ENCODE peak calls at places on chromosomes 4 and X, in eight cellular contexts. A, L, R, H, N, P, C and T are unnamed samples.

GRCh38 chr4:19678763-19679162 is 572.9 kb upstream of the SLIT2 start:
- DNase-seq in H (no peak), R (no peak), L (no peak), A (peak), C (no peak), N (peak), P (no peak), T (no peak)

GRCh38 chr4:102503301-102503746 is 2.2 kb downstream of the NFKB1 start:
- DNase-seq in N (no peak), H (no peak), L (peak), P (peak), R (no peak), C (no peak), A (no peak), T (no peak)

GRCh38 chr4:160580581-160580980 is 1477.7 kb downstream of the RAPGEF2 start:
- DNase-seq in R (no peak), N (no peak), C (no peak), H (no peak), P (no peak), A (no peak), L (no peak), T (no peak)

GRCh38 chr4:157075811-157076577 is at the start of gene GLRB:
- DNase-seq in C (no peak), N (no peak), H (no peak), R (peak), L (peak), A (no peak), P (peak), T (no peak)

GRCh38 chr4:94995684-94996394 is 238.1 kb downstream of the BMPR1B start:
- DNase-seq in L (peak), P (no peak), C (no peak), N (peak), H (no peak), A (peak), R (no peak), T (no peak)

GRCh38 chr4:83905952-83906351 is 370.0 kb downstream of the GPAT3 start:
- DNase-seq in P (no peak), N (no peak), R (no peak), H (no peak), A (no peak), C (no peak), L (no peak), T (no peak)

GRCh38 chrX:47245156-47245555 is 12.3 kb downstream of the USP11 start:
- DNase-seq in C (no peak), L (no peak), H (no peak), R (no peak), A (no peak), P (no peak), N (no peak), T (no peak)

GRCh38 chr4:25795566-25796454 is 67.0 kb downstream of the SEL1L3 start:
- DNase-seq in H (no peak), L (peak), P (no peak), C (peak), R (no peak), A (peak), N (peak), T (no peak)

GRCh38 chr4:111466821-111467605 is 678.2 kb upstream of the FAM241A start:
- DNase-seq in R (no peak), C (no peak), H (no peak), P (no peak), L (no peak), A (no peak), N (peak), T (no peak)

GRCh38 chr4:186669159-186669720 is 54.4 kb downstream of the FAT1 start:
- DNase-seq in R (no peak), H (no peak), A (peak), L (peak), P (no peak), N (peak), C (no peak), T (no peak)

GRCh38 chr4:153616005-153616555 is 68.0 kb upstream of the TLR2 start:
- DNase-seq in R (no peak), L (no peak), A (no peak), H (no peak), N (no peak), P (no peak), C (no peak), T (no peak)

GRCh38 chr4:4899202-4899925 is 39.9 kb downstream of the MSX1 start:
- DNase-seq in P (no peak), A (no peak), L (no peak), C (no peak), H (no peak), N (no peak), R (no peak), T (no peak)

GRCh38 chr4:39062499-39062898 is 467 bp downstream of the KLHL5 start:
- DNase-seq in R (no peak), N (peak), P (no peak), H (no peak), A (no peak), C (no peak), L (no peak), T (no peak)

GRCh38 chrX:103276581-103277002 is at the start of gene TCEAL5:
- DNase-seq in H (no peak), P (peak), L (no peak), R (no peak), C (no peak), A (no peak), N (no peak), T (no peak)

GRCh38 chrX:45323387-45323786 is 122.7 kb upstream of the DIPK2B start:
- DNase-seq in C (no peak), N (no peak), R (no peak), L (peak), P (no peak), H (no peak), A (peak), T (no peak)

GRCh38 chrX:13939741-13940597 is 89.7 kb downstream of the GEMIN8 start:
- DNase-seq in R (no peak), A (no peak), L (no peak), C (no peak), H (no peak), P (no peak), N (no peak), T (no peak)

GRCh38 chrX:81121513-81122363 is 80.0 kb downstream of the HMGN5 start:
- DNase-seq in H (peak), N (peak), A (peak), P (peak), R (peak), C (no peak), L (peak), T (peak)

GRCh38 chr4:142095886-142096605 is 459.7 kb downstream of the IL15 start:
- DNase-seq in C (no peak), N (peak), H (no peak), L (peak), R (no peak), P (no peak), A (peak), T (peak)

GRCh38 chrX:138711399-138712347 is at the start of gene FGF13:
- DNase-seq in N (peak), A (peak), H (no peak), R (no peak), L (peak), P (peak), C (no peak), T (no peak)

GRCh38 chr4:54566608-54567007 is 91.1 kb upstream of the KIT start:
- DNase-seq in A (no peak), H (no peak), N (no peak), L (no peak), P (no peak), R (no peak), C (no peak), T (no peak)

GRCh38 chr4:2459589-2460349 is 9.1 kb upstream of the RNF4 start:
- DNase-seq in R (no peak), H (no peak), A (no peak), P (no peak), N (no peak), L (no peak), C (no peak), T (no peak)

GRCh38 chr4:113300384-113301011 is 251.0 kb downstream of the ANK2 start:
- DNase-seq in R (no peak), C (no peak), H (no peak), N (peak), P (no peak), A (peak), L (peak), T (no peak)

GRCh38 chrX:39507617-39508299 is 590.0 kb downstream of the BCOR start:
- DNase-seq in N (no peak), H (no peak), P (no peak), A (no peak), C (no peak), L (no peak), R (no peak), T (no peak)

GRCh38 chr4:115325836-115326235 is 212.4 kb upstream of the NDST4 start:
- DNase-seq in R (no peak), L (no peak), P (no peak), H (no peak), N (no peak), A (no peak), C (no peak), T (no peak)

GRCh38 chr4:144809056-144809640 is 163.2 kb downstream of the HHIP start:
- DNase-seq in N (no peak), L (no peak), R (no peak), H (no peak), P (no peak), C (no peak), A (no peak), T (no peak)

GRCh38 chr4:1604706-1605205 is 79.4 kb downstream of the FAM53A start:
- DNase-seq in P (no peak), C (no peak), L (peak), R (no peak), A (no peak), N (no peak), H (no peak), T (no peak)

GRCh38 chr4:39497909-39498723 is 29.1 kb downstream of the UGDH start:
- DNase-seq in A (no peak), P (no peak), L (no peak), H (no peak), C (no peak), R (no peak), N (no peak), T (no peak)

GRCh38 chrX:42739771-42740170 is 38.2 kb downstream of the PPP1R2C start:
- DNase-seq in C (no peak), A (no peak), N (no peak), H (no peak), P (no peak), L (no peak), R (no peak), T (no peak)

GRCh38 chr4:89598602-89599001 is 238.4 kb downstream of the SNCA start:
- DNase-seq in N (peak), A (peak), R (no peak), C (no peak), L (peak), P (no peak), H (no peak), T (no peak)

GRCh38 chrX:28609003-28609402 is 21.8 kb downstream of the IL1RAPL1 start:
- DNase-seq in C (no peak), N (no peak), R (no peak), P (no peak), A (no peak), H (no peak), L (no peak), T (no peak)

GRCh38 chr4:1156069-1156468 is 16.3 kb downstream of the SPON2 start:
- DNase-seq in N (no peak), C (no peak), A (no peak), P (no peak), R (no peak), H (no peak), L (no peak), T (no peak)

GRCh38 chr4:164888096-164888495 is 11.1 kb downstream of the APELA start:
- DNase-seq in H (no peak), L (no peak), P (no peak), R (no peak), C (no peak), N (no peak), A (no peak), T (no peak)

GRCh38 chrX:30865020-30865419 is 24.0 kb downstream of the TAB3 start:
- DNase-seq in C (no peak), R (no peak), A (peak), L (peak), P (no peak), H (no peak), N (no peak), T (no peak)

GRCh38 chrX:30864383-30864785 is 24.7 kb downstream of the TAB3 start:
- DNase-seq in L (no peak), C (no peak), P (no peak), H (no peak), A (no peak), R (no peak), N (peak), T (no peak)

GRCh38 chrX:30863969-30864368 is 25.1 kb downstream of the TAB3 start:
- DNase-seq in A (no peak), C (no peak), P (no peak), H (no peak), N (no peak), R (no peak), L (no peak), T (no peak)

GRCh38 chrX:30870572-30870971 is 18.5 kb downstream of the TAB3 start:
- DNase-seq in L (no peak), A (no peak), C (no peak), R (no peak), N (no peak), P (no peak), H (no peak), T (no peak)

DNA sequence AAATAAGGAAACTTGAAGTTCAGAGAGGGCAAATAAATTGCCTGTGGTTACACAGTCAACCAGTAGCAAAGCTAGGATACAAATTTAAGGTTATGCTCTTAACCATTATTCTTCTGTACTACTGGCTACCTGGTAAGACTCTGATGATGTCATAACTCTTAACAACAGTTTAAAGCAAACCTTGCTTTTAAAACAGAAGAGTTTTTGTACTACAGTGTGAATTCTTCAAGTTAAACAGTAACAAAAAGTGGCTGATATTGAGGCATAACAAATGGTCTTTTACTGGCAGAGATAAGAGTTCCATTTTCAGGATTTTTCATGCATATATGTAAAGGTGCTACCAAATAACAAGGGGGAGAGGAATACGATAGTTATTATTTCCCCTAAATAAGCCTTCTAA is 23.4 kb downstream of the TAB3 start:
- DNase-seq in L (no peak), C (no peak), H (no peak), A (no peak), N (no peak), P (no peak), R (no peak), T (no peak)
- TF ChIP-seq CTCF in L (no peak), C (no peak), H (no peak), A (no peak), N (no peak), P (no peak), R (no peak), T (no peak)

GRCh38 chr4:168498259-168498658 is 1.4 kb downstream of the PALLD start:
- DNase-seq in C (no peak), N (peak), A (no peak), L (no peak), R (no peak), H (no peak), P (no peak), T (no peak)
- TF ChIP-seq CTCF in C (no peak), N (no peak), A (no peak), L (no peak), R (no peak), H (no peak), P (no peak), T (no peak)

GRCh38 chrX:3120426-3120825 is 79.2 kb downstream of the ARSF start:
- DNase-seq in R (no peak), L (no peak), C (no peak), N (no peak), A (no peak), P (no peak), H (no peak), T (no peak)

GRCh38 chrX:3124041-3124440 is 82.8 kb downstream of the ARSF start:
- DNase-seq in N (no peak), H (no peak), C (no peak), A (no peak), P (no peak), L (no peak), R (no peak), T (no peak)

GRCh38 chrX:3119376-3119775 is 78.1 kb downstream of the ARSF start:
- DNase-seq in C (no peak), A (peak), L (peak), R (no peak), H (no peak), P (no peak), N (no peak), T (no peak)
- TF ChIP-seq CTCF in C (no peak), A (no peak), L (no peak), R (no peak), H (no peak), P (no peak), N (no peak), T (no peak)

GRCh38 chr4:183098723-183099536 is at the start of gene WWC2:
- DNase-seq in A (peak), C (peak), L (peak), P (peak), H (peak), N (peak), R (peak), T (no peak)
- TF ChIP-seq CTCF in A (no peak), C (no peak), L (no peak), P (no peak), H (no peak), N (no peak), R (no peak), T (no peak)

GRCh38 chrX:65878456-65878855 is 161.4 kb downstream of the VSIG4 start:
- DNase-seq in N (no peak), A (no peak), H (no peak), P (no peak), L (no peak), R (no peak), C (no peak), T (no peak)
- TF ChIP-seq CTCF in N (no peak), A (no peak), H (no peak), P (no peak), L (no peak), R (no peak), C (no peak), T (no peak)

DNA sequence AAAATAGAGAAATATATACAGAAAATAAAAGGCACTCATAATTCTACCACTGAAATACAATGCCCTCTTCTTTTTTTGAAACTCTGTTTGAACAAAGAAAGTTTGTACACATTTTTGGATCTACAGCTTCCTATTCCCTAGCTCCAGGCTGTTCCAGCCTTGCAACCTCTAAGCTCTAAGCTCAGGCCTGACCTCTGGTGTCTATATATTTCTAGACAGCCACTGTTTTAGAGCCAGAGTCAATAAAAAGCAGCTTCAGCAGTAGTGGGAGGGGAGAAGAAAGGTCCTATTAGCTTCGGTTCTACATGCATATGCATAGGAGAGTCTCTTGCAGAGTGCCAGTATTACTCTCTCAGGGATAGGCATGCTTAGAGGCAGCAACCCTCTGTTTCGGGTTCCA is 39.7 kb downstream of the CLDN2 start:
- DNase-seq in L (peak), P (no peak), N (peak), H (no peak), A (peak), R (no peak), C (no peak), T (no peak)
- TF ChIP-seq CTCF in L (peak), P (no peak), N (peak), H (peak), A (peak), R (no peak), C (no peak), T (peak)

GRCh38 chrX:154829926-154830442 is 4.5 kb downstream of the SMIM9 start:
- DNase-seq in N (no peak), R (no peak), C (no peak), L (no peak), H (no peak), P (no peak), A (no peak), T (no peak)
- TF ChIP-seq CTCF in N (no peak), R (no peak), C (no peak), L (no peak), H (no peak), P (no peak), A (no peak), T (peak)

GRCh38 chr4:87121332-87122065 is 98.9 kb downstream of the KLHL8 start:
- DNase-seq in R (no peak), A (peak), C (no peak), L (peak), P (no peak), H (no peak), N (peak), T (no peak)

GRCh38 chr4:87118826-87119225 is 101.6 kb downstream of the KLHL8 start:
- DNase-seq in P (no peak), C (no peak), L (peak), H (no peak), N (peak), A (peak), R (no peak), T (no peak)

GRCh38 chr4:87122252-87122651 is 98.2 kb downstream of the KLHL8 start:
- DNase-seq in A (peak), P (no peak), C (no peak), L (peak), R (no peak), N (no peak), H (no peak), T (no peak)

GRCh38 chr4:87119965-87120364 is 100.5 kb downstream of the KLHL8 start:
- DNase-seq in R (no peak), N (peak), C (no peak), P (peak), A (peak), H (no peak), L (no peak), T (no peak)

GRCh38 chr4:87120411-87121162 is 99.8 kb downstream of the KLHL8 start:
- DNase-seq in N (peak), L (peak), C (no peak), R (no peak), A (peak), P (no peak), H (peak), T (no peak)
- TF ChIP-seq CTCF in N (peak), L (no peak), C (no peak), R (no peak), A (peak), P (no peak), H (no peak), T (no peak)

GRCh38 chr4:98828801-98829200 is 100.1 kb downstream of the EIF4E start:
- DNase-seq in L (peak), N (peak), H (no peak), R (no peak), P (no peak), C (no peak), A (peak), T (no peak)
- TF ChIP-seq CTCF in L (no peak), N (peak), H (no peak), R (no peak), P (peak), C (no peak), A (peak), T (peak)

GRCh38 chrX:82961129-82961528 is 547.0 kb upstream of the POU3F4 start:
- DNase-seq in R (no peak), N (no peak), A (no peak), P (no peak), H (no peak), L (peak), C (no peak), T (no peak)
- TF ChIP-seq CTCF in R (no peak), N (no peak), A (no peak), P (no peak), H (no peak), L (no peak), C (no peak), T (peak)